ENCODE peak calls at places on chromosome 10, in five cellular contexts. R is stomach, E is PC-9, L is A549, B is GM23338. K is an unnamed sample.
A peak's percentile ranks its signal among the peaks of the same experiment; 100 is the strongest.

GRCh38 chr10:92123031-92123450 is 167.8 kb downstream of the CPEB3 start:
- DNase-seq in E (peak; percentile 94), R (peak; percentile 72), L (no peak), B (no peak), K (no peak)

GRCh38 chr10:58637372-58637771 is 124.7 kb downstream of the BICC1 start:
- DNase-seq in L (peak; percentile 29), E (no peak), R (no peak), B (no peak), K (no peak)

GRCh38 chr10:33273295-33274002 is 61.0 kb downstream of the NRP1 start:
- DNase-seq in B (peak; percentile 48), E (peak; percentile 94), L (peak; percentile 78), R (peak; percentile 94), K (peak; percentile 84)

GRCh38 chr10:128178319-128178937 is 52.2 kb upstream of the MKI67 start:
- DNase-seq in B (peak; percentile 83), R (no peak), E (no peak), L (peak; percentile 61), K (no peak)

GRCh38 chr10:58220769-58221448 is 46.8 kb downstream of the IPMK start:
- DNase-seq in L (no peak), B (no peak), R (no peak), E (no peak), K (no peak)

GRCh38 chr10:98466916-98467505 is 20.3 kb upstream of the HPS1 start:
- DNase-seq in R (no peak), L (no peak), B (no peak), E (no peak), K (no peak)

GRCh38 chr10:42491001-42491592 is 147.3 kb downstream of the ZNF33B start:
- DNase-seq in B (no peak), E (no peak), L (no peak), R (no peak), K (no peak)

GRCh38 chr10:5148678-5149032 is 36.3 kb downstream of the AKR1C8 start:
- DNase-seq in R (no peak), E (no peak), B (no peak), L (peak; percentile 6), K (no peak)

GRCh38 chr10:824497-824896 is 107.0 kb downstream of the LARP4B start:
- DNase-seq in L (no peak), R (no peak), E (no peak), B (no peak), K (no peak)

GRCh38 chr10:128982179-128982915 is 484.7 kb upstream of the MGMT start:
- DNase-seq in B (no peak), E (no peak), L (no peak), R (no peak), K (no peak)

GRCh38 chr10:82319558-82319957 is 444.6 kb downstream of the NRG3 start:
- DNase-seq in L (no peak), B (peak; percentile 3), R (no peak), E (no peak), K (no peak)

GRCh38 chr10:71094712-71095390 is 117.5 kb upstream of the UNC5B start:
- DNase-seq in B (no peak), E (peak; percentile 13), L (no peak), R (no peak), K (no peak)

GRCh38 chr10:775245-776075 is 86.0 kb upstream of the DIP2C start:
- DNase-seq in R (peak; percentile 23), L (no peak), E (no peak), B (no peak), K (no peak)

GRCh38 chr10:6738464-6738824 is 158.4 kb upstream of the PRKCQ start:
- DNase-seq in B (peak; percentile 32), E (no peak), R (no peak), L (no peak), K (no peak)

GRCh38 chr10:132058111-132058745 is 7.5 kb upstream of the JAKMIP3 start:
- DNase-seq in L (no peak), E (no peak), B (no peak), R (no peak), K (no peak)

GRCh38 chr10:89810908-89811515 is 109.6 kb downstream of the KIF20B start:
- DNase-seq in L (no peak), B (no peak), R (no peak), E (no peak), K (no peak)

GRCh38 chr10:89813546-89813945 is 112.2 kb downstream of the KIF20B start:
- DNase-seq in L (no peak), R (no peak), B (no peak), E (no peak), K (no peak)

GRCh38 chr10:89814278-89814677 is 112.9 kb downstream of the KIF20B start:
- DNase-seq in B (no peak), L (no peak), E (no peak), R (no peak), K (no peak)

GRCh38 chr10:89815049-89815853 is 113.9 kb downstream of the KIF20B start:
- DNase-seq in R (no peak), B (no peak), L (no peak), E (no peak), K (no peak)
- H3K4me1 ChIP-seq in R (no peaks in the 10 kb centered on the region), B (no peaks in the 10 kb centered on the region), L (no peaks in the 10 kb centered on the region), E (no peaks in the 10 kb centered on the region), K (no peaks in the 10 kb centered on the region)

DNA sequence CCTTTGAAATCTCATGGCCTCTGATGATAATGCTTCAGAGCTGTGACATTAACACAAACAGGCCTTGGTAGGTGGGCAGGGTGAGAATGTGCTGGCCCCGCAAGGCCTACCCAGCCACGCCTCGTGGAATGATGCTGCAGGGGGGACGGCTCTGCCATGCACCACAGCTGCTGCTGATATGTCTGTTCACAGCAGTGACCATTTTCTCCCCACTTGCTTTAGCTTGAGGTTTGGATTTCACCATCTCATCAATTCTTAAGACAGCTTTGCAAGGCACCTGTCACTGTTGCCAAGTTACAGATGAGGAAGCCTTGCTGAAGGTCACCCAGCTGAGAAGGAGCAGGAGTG is 128.3 kb downstream of the PTPN20 start:
- DNase-seq in E (no peak), B (no peak), L (no peak), R (no peak), K (no peak)
- H3K4me1 ChIP-seq in E (no peaks in the 10 kb centered on the region), B (no peaks in the 10 kb centered on the region), L (no peaks in the 10 kb centered on the region), R (no peaks in the 10 kb centered on the region), K (no peaks in the 10 kb centered on the region)

DNA sequence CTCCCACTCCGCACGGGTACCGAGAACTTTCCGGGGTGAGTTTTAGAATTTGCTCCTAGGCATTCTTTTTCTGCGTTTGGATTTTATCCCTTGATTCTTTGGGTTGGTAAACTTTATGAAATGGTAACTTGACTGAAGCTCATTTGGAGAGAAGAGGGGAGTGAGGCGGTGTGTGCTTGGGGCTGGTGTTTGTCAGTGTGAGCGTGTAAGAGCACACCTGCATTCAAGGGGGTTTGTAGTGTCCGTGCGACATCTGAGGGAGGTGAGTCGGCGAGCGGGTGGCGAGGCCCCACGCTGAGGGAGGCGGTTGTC is 2.4 kb upstream of the ZNF503 start:
- DNase-seq in B (no peak), R (no peak), E (no peak), L (no peak), K (no peak)
- H3K4me1 ChIP-seq in B (peaks cover 56% of the 10 kb centered on the region), R (peaks cover 23% of the 10 kb centered on the region), E (peaks cover 8% of the 10 kb centered on the region), L (peaks cover 14% of the 10 kb centered on the region), K (peaks cover 38% of the 10 kb centered on the region)

DNA sequence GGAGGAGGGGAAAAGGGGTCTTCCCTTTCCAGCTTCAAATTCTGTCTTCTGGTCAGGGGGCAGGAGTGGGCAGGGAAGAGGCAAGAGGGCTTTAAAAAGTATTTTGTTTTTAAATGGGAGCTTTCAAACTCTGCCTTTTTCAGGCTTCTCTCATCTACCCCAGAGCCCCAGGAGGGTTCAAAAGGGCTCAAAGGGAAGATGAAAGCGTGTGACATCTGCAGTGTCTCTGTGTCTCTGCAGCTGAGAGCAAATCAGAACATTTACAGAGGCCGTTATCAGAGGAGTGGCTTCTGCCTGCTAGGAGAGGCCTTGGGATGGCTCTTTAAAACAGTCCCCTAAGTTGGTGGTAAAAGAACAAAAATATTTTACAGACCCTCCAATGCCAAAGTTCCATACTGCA is 30.3 kb downstream of the TRIM8 start:
- DNase-seq in L (no peak), E (no peak), B (no peak), R (no peak), K (no peak)
- H3K4me1 ChIP-seq in L (peaks cover 10% of the 10 kb centered on the region), E (peaks cover 5% of the 10 kb centered on the region), B (peaks cover 77% of the 10 kb centered on the region), R (peaks cover 41% of the 10 kb centered on the region), K (peaks cover 3% of the 10 kb centered on the region)

DNA sequence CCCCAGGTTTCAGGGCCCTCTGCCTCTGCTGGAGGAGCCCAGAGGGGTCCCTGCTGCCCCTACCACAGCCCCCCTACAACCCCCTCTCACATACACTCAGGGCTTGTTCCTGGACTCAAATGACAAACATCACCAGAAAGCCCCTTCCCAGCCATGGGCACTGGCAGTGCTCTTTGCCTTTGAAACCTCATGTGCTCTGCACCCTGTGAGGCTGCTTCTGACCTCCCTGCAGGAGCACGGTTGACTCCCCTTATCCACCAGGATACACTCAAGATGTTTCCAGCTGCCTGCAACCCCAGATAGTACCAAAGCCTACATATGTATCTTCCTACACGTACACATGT is 3.5 kb upstream of the ADIRF start:
- DNase-seq in L (no peak), R (no peak), B (no peak), E (no peak), K (no peak)
- H3K4me1 ChIP-seq in L (peaks cover 33% of the 10 kb centered on the region), R (peaks cover 34% of the 10 kb centered on the region), B (peaks cover 25% of the 10 kb centered on the region), E (peaks cover 50% of the 10 kb centered on the region), K (peaks cover 45% of the 10 kb centered on the region)

GRCh38 chr10:13106387-13106786 is 6.4 kb downstream of the OPTN start:
- DNase-seq in B (no peak), L (no peak), R (no peak), E (no peak), K (no peak)
- H3K4me1 ChIP-seq in B (no peaks in the 10 kb centered on the region), L (peaks cover 26% of the 10 kb centered on the region), R (peaks cover 19% of the 10 kb centered on the region), E (no peaks in the 10 kb centered on the region), K (peaks cover 7% of the 10 kb centered on the region)

GRCh38 chr10:62044569-62044968 is 143.1 kb downstream of the ARID5B start:
- DNase-seq in E (no peak), R (no peak), L (no peak), B (no peak), K (no peak)
- H3K4me1 ChIP-seq in E (peaks cover 44% of the 10 kb centered on the region), R (peaks cover 28% of the 10 kb centered on the region), L (peaks cover 43% of the 10 kb centered on the region), B (peaks cover 37% of the 10 kb centered on the region), K (peaks cover 75% of the 10 kb centered on the region)